ENCODE peak calls at places on chromosomes 7 and 10, in six cellular contexts. One of them, this sample, is unnamed.

GRCh38 chr7:3095046-3095445 is 51.4 kb upstream of the CARD11 start:
- DNase-seq in AG04450: no peak
- DNase-seq in HCT116: no peak
- DNase-seq in astrocyte: no peak
- DNase-seq in lung: no peak
- DNase-seq in SJSA1: no peak
- DNase-seq in this sample: no peak

GRCh38 chr7:42831051-42831952 is 80.6 kb downstream of the C7orf25 start:
- DNase-seq in SJSA1: no peak
- DNase-seq in AG04450: no peak
- DNase-seq in lung: no peak
- DNase-seq in HCT116: peak; percentile 7
- DNase-seq in astrocyte: peak; percentile 61
- DNase-seq in this sample: peak; percentile 32

GRCh38 chr10:114526112-114526496 is 121.8 kb upstream of the AFAP1L2 start:
- DNase-seq in HCT116: no peak
- DNase-seq in astrocyte: peak; percentile 52
- DNase-seq in SJSA1: no peak
- DNase-seq in AG04450: no peak
- DNase-seq in lung: no peak
- DNase-seq in this sample: no peak

GRCh38 chr10:89659185-89660131 is 14.4 kb upstream of the PANK1 start:
- DNase-seq in lung: no peak
- DNase-seq in SJSA1: no peak
- DNase-seq in AG04450: peak; percentile 41
- DNase-seq in astrocyte: peak; percentile 83
- DNase-seq in HCT116: no peak
- DNase-seq in this sample: peak; percentile 55

GRCh38 chr10:78277734-78278404 is 244.2 kb downstream of the RPS24 start:
- DNase-seq in astrocyte: peak; percentile 65
- DNase-seq in lung: no peak
- DNase-seq in SJSA1: no peak
- DNase-seq in AG04450: no peak
- DNase-seq in HCT116: no peak
- DNase-seq in this sample: peak; percentile 85

GRCh38 chr10:24858244-24858907 is 94.0 kb downstream of the PRTFDC1 start:
- DNase-seq in astrocyte: peak; percentile 66
- DNase-seq in SJSA1: peak; percentile 60
- DNase-seq in lung: no peak
- DNase-seq in HCT116: no peak
- DNase-seq in AG04450: no peak
- DNase-seq in this sample: peak; percentile 14

GRCh38 chr10:11824825-11825224 is 1.7 kb downstream of the PROSER2 start:
- DNase-seq in SJSA1: no peak
- DNase-seq in lung: no peak
- DNase-seq in astrocyte: no peak
- DNase-seq in AG04450: no peak
- DNase-seq in HCT116: no peak
- DNase-seq in this sample: no peak

GRCh38 chr7:69981646-69982045 is 383.4 kb downstream of the AUTS2 start:
- DNase-seq in AG04450: no peak
- DNase-seq in lung: no peak
- DNase-seq in SJSA1: no peak
- DNase-seq in HCT116: no peak
- DNase-seq in astrocyte: no peak
- DNase-seq in this sample: no peak

GRCh38 chr7:101865031-101865824 is 47.8 kb downstream of the CUX1 start:
- DNase-seq in HCT116: no peak
- DNase-seq in SJSA1: no peak
- DNase-seq in lung: no peak
- DNase-seq in AG04450: no peak
- DNase-seq in astrocyte: no peak
- DNase-seq in this sample: no peak

GRCh38 chr10:3836222-3836820 is 51.3 kb upstream of the KLF6 start:
- DNase-seq in astrocyte: no peak
- DNase-seq in HCT116: no peak
- DNase-seq in lung: no peak
- DNase-seq in SJSA1: no peak
- DNase-seq in AG04450: no peak
- DNase-seq in this sample: no peak

GRCh38 chr10:7423521-7423920 is 12.7 kb upstream of the SFMBT2 start:
- DNase-seq in HCT116: no peak
- DNase-seq in SJSA1: no peak
- DNase-seq in astrocyte: no peak
- DNase-seq in lung: no peak
- DNase-seq in AG04450: no peak
- DNase-seq in this sample: no peak

GRCh38 chr7:55370001-55370400 is 4.9 kb downstream of the LANCL2 start:
- DNase-seq in astrocyte: peak; percentile 27
- DNase-seq in AG04450: no peak
- DNase-seq in HCT116: no peak
- DNase-seq in lung: no peak
- DNase-seq in SJSA1: no peak
- DNase-seq in this sample: no peak

GRCh38 chr7:25852249-25852994 is 299.6 kb upstream of the NFE2L3 start:
- DNase-seq in HCT116: no peak
- DNase-seq in AG04450: no peak
- DNase-seq in SJSA1: no peak
- DNase-seq in lung: no peak
- DNase-seq in astrocyte: no peak
- DNase-seq in this sample: no peak

GRCh38 chr10:124321433-124322072 is 97.2 kb downstream of the OAT start:
- DNase-seq in HCT116: no peak
- DNase-seq in SJSA1: peak; percentile 27
- DNase-seq in astrocyte: no peak
- DNase-seq in AG04450: no peak
- DNase-seq in lung: no peak
- DNase-seq in this sample: no peak

GRCh38 chr10:72096115-72097000 is 8.0 kb upstream of the SPOCK2 start:
- DNase-seq in HCT116: no peak
- DNase-seq in SJSA1: no peak
- DNase-seq in astrocyte: peak; percentile 25
- DNase-seq in AG04450: no peak
- DNase-seq in lung: no peak
- DNase-seq in this sample: no peak

GRCh38 chr10:131788386-131788785 is 112.4 kb upstream of the PPP2R2D start:
- DNase-seq in SJSA1: no peak
- DNase-seq in astrocyte: no peak
- DNase-seq in HCT116: no peak
- DNase-seq in lung: no peak
- DNase-seq in AG04450: no peak
- DNase-seq in this sample: no peak

GRCh38 chr10:13276749-13277394 is 23.0 kb downstream of the PHYH start:
- DNase-seq in lung: no peak
- DNase-seq in astrocyte: no peak
- DNase-seq in HCT116: no peak
- DNase-seq in SJSA1: no peak
- DNase-seq in AG04450: no peak
- DNase-seq in this sample: no peak

GRCh38 chr7:130299909-130300308 is 6.9 kb downstream of the CPA4 start:
- DNase-seq in astrocyte: peak; percentile 41
- DNase-seq in lung: no peak
- DNase-seq in HCT116: no peak
- DNase-seq in AG04450: no peak
- DNase-seq in SJSA1: no peak
- DNase-seq in this sample: no peak

GRCh38 chr7:127189885-127190284 is 62.9 kb downstream of the GRM8 start:
- DNase-seq in AG04450: no peak
- DNase-seq in astrocyte: no peak
- DNase-seq in SJSA1: no peak
- DNase-seq in HCT116: no peak
- DNase-seq in lung: no peak
- DNase-seq in this sample: no peak

GRCh38 chr7:68014031-68014774 is 1017.6 kb downstream of the TYW1 start:
- DNase-seq in SJSA1: no peak
- DNase-seq in HCT116: no peak
- DNase-seq in AG04450: no peak
- DNase-seq in astrocyte: no peak
- DNase-seq in lung: no peak
- DNase-seq in this sample: no peak

GRCh38 chr7:32347244-32347828 is 142.8 kb downstream of the LSM5 start:
- DNase-seq in astrocyte: no peak
- DNase-seq in lung: no peak
- DNase-seq in AG04450: no peak
- DNase-seq in SJSA1: no peak
- DNase-seq in HCT116: peak; percentile 19
- DNase-seq in this sample: no peak

GRCh38 chr7:112160130-112160770 is 45.9 kb downstream of the DOCK4 start:
- DNase-seq in SJSA1: no peak
- DNase-seq in HCT116: no peak
- DNase-seq in lung: no peak
- DNase-seq in astrocyte: peak; percentile 32
- DNase-seq in AG04450: peak; percentile 18
- DNase-seq in this sample: no peak

GRCh38 chr10:85831422-85831821 is 535.2 kb downstream of the GRID1 start:
- DNase-seq in astrocyte: no peak
- DNase-seq in SJSA1: no peak
- DNase-seq in lung: no peak
- DNase-seq in AG04450: no peak
- DNase-seq in HCT116: no peak
- DNase-seq in this sample: no peak

GRCh38 chr7:128174391-128174790 is 66.7 kb upstream of the LEP start:
- DNase-seq in lung: no peak
- DNase-seq in SJSA1: peak; percentile 26
- DNase-seq in HCT116: no peak
- DNase-seq in AG04450: no peak
- DNase-seq in astrocyte: no peak
- DNase-seq in this sample: no peak

GRCh38 chr10:59006511-59007306 is 169.7 kb upstream of the PHYHIPL start:
- DNase-seq in astrocyte: peak; percentile 81
- DNase-seq in lung: no peak
- DNase-seq in AG04450: no peak
- DNase-seq in HCT116: no peak
- DNase-seq in SJSA1: no peak
- DNase-seq in this sample: peak; percentile 59

GRCh38 chr10:25039531-25039930 is 23.1 kb downstream of the THNSL1 start:
- DNase-seq in AG04450: no peak
- DNase-seq in HCT116: no peak
- DNase-seq in astrocyte: no peak
- DNase-seq in lung: no peak
- DNase-seq in SJSA1: no peak
- DNase-seq in this sample: no peak

GRCh38 chr10:16481052-16481728 is 40.5 kb downstream of the C1QL3 start:
- DNase-seq in AG04450: no peak
- DNase-seq in SJSA1: no peak
- DNase-seq in astrocyte: no peak
- DNase-seq in lung: no peak
- DNase-seq in HCT116: no peak
- DNase-seq in this sample: no peak

GRCh38 chr10:64863836-64864235 is 1342.6 kb downstream of the REEP3 start:
- DNase-seq in SJSA1: no peak
- DNase-seq in astrocyte: no peak
- DNase-seq in AG04450: no peak
- DNase-seq in lung: no peak
- DNase-seq in HCT116: no peak
- DNase-seq in this sample: no peak

GRCh38 chr7:142711722-142712616 is 37.3 kb upstream of the PRSS1 start:
- DNase-seq in AG04450: no peak
- DNase-seq in lung: no peak
- DNase-seq in HCT116: peak; percentile 29
- DNase-seq in SJSA1: no peak
- DNase-seq in astrocyte: peak; percentile 10
- DNase-seq in this sample: no peak

GRCh38 chr7:1005303-1005702 is 22.3 kb downstream of the CYP2W1 start:
- DNase-seq in astrocyte: no peak
- DNase-seq in lung: no peak
- DNase-seq in SJSA1: no peak
- DNase-seq in HCT116: no peak
- DNase-seq in AG04450: no peak
- DNase-seq in this sample: no peak

GRCh38 chr7:45240926-45241325 is 83.3 kb downstream of the RAMP3 start:
- DNase-seq in HCT116: no peak
- DNase-seq in astrocyte: no peak
- DNase-seq in AG04450: no peak
- DNase-seq in lung: peak; percentile 9
- DNase-seq in SJSA1: no peak
- DNase-seq in this sample: no peak

GRCh38 chr7:103912906-103913610 is 76.4 kb downstream of the RELN start:
- DNase-seq in astrocyte: peak; percentile 6
- DNase-seq in AG04450: no peak
- DNase-seq in HCT116: no peak
- DNase-seq in SJSA1: no peak
- DNase-seq in lung: no peak
- DNase-seq in this sample: no peak

DNA sequence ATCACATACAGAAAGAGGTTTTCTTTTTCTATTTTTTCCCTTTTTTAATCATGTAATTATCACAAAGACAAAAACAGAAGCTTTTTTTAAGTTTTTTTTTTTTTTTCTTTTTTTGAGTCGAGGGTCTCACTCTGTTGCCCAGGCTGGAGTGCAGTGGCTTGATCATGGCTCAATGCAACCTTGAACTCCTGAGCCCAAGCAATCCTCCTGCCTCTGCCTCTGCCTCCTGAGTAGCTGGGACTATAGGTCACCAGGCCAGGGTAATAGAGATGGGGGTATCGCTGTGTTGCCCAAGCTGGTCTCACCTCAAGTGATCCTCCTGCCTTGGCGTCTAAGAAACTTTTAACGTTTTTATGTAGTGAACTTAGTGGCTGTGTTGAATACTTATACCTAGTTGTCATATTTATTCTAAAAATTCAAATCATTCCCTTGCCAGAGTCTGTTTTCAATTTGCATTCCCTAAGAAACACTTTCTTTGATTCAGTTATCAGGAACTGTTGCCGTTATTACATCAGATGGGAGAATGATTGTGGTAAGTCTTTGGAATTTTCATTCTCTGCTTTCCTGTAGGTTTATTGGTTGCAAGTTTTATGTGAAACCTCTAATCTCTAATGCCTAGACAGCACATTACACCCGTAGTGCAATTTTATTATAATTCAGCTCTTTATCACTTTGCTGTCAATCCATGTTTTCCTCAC is 1.3 kb downstream of the LSM8 start:
- DNase-seq in AG04450: peak; percentile 1
- DNase-seq in astrocyte: peak; percentile 45
- DNase-seq in HCT116: no peak
- DNase-seq in SJSA1: no peak
- DNase-seq in lung: no peak
- DNase-seq in this sample: no peak
- H3K4me3 ChIP-seq in AG04450: peak overlapping the region; percentile 61
- H3K4me3 ChIP-seq in astrocyte: peak overlapping the region; percentile 97
- H3K4me3 ChIP-seq in HCT116: peak overlapping the region; percentile 70
- H3K4me3 ChIP-seq in SJSA1: peak overlapping the region; percentile 78
- H3K4me3 ChIP-seq in lung: no peak overlapping the region
- H3K4me3 ChIP-seq in this sample: peak overlapping the region; percentile 90

GRCh38 chr7:5070206-5070605 is 24.5 kb downstream of the RBAK start:
- DNase-seq in HCT116: no peak
- DNase-seq in SJSA1: no peak
- DNase-seq in astrocyte: no peak
- DNase-seq in lung: no peak
- DNase-seq in AG04450: no peak
- DNase-seq in this sample: no peak
- H3K9me3 ChIP-seq in HCT116: peaks cover 35% of the 10 kb centered on the region
- H3K9me3 ChIP-seq in SJSA1: peaks cover 32% of the 10 kb centered on the region
- H3K9me3 ChIP-seq in astrocyte: peaks cover 37% of the 10 kb centered on the region
- H3K9me3 ChIP-seq in lung: peaks cover 20% of the 10 kb centered on the region
- H3K9me3 ChIP-seq in AG04450: peaks cover 39% of the 10 kb centered on the region
- H3K9me3 ChIP-seq in this sample: peaks cover 44% of the 10 kb centered on the region

GRCh38 chr10:53153831-53154230 is 381.2 kb upstream of the MBL2 start:
- DNase-seq in HCT116: no peak
- DNase-seq in lung: no peak
- DNase-seq in AG04450: no peak
- DNase-seq in astrocyte: no peak
- DNase-seq in SJSA1: no peak
- DNase-seq in this sample: no peak
- H3K4me3 ChIP-seq in HCT116: no peak overlapping the region
- H3K4me3 ChIP-seq in lung: no peak overlapping the region
- H3K4me3 ChIP-seq in AG04450: no peak overlapping the region
- H3K4me3 ChIP-seq in astrocyte: no peak overlapping the region
- H3K4me3 ChIP-seq in SJSA1: no peak overlapping the region
- H3K4me3 ChIP-seq in this sample: no peak overlapping the region

GRCh38 chr7:4525884-4526283 is 156.2 kb upstream of the FOXK1 start:
- DNase-seq in HCT116: no peak
- DNase-seq in astrocyte: no peak
- DNase-seq in SJSA1: no peak
- DNase-seq in lung: no peak
- DNase-seq in AG04450: no peak
- DNase-seq in this sample: no peak
- H3K9me3 ChIP-seq in HCT116: no peaks in the 10 kb centered on the region
- H3K9me3 ChIP-seq in astrocyte: no peaks in the 10 kb centered on the region
- H3K9me3 ChIP-seq in SJSA1: peaks cover 5% of the 10 kb centered on the region
- H3K9me3 ChIP-seq in lung: peaks cover 3% of the 10 kb centered on the region
- H3K9me3 ChIP-seq in AG04450: peaks cover 24% of the 10 kb centered on the region
- H3K9me3 ChIP-seq in this sample: no peaks in the 10 kb centered on the region